ENCODE peak calls at places on chromosomes 12 and 14, in five cellular contexts. J is CD8-positive, alpha-beta memory T cell; U is cardiac muscle cell; P is ovary; V is sigmoid colon. Q is an unnamed sample. For H3K4me1, the result is how much of the 10 kb centered on the place peaks cover.

GRCh38 chr12:5432011-5432400 is at the start of gene NTF3:
- DNase-seq in J (no peak), U (peak), P (peak), V (no peak), Q (peak)

GRCh38 chr12:91620949-91621348 is 438.3 kb upstream of the DCN start:
- DNase-seq in J (no peak), U (peak), P (no peak), V (no peak), Q (no peak)

GRCh38 chr14:92578511-92578910 is 64.9 kb downstream of the RIN3 start:
- DNase-seq in J (no peak), U (no peak), P (no peak), V (no peak), Q (no peak)

GRCh38 chr14:98259881-98260280 is 1012.1 kb downstream of the BCL11B start:
- DNase-seq in J (no peak), U (no peak), P (no peak), V (no peak), Q (no peak)

GRCh38 chr12:119589087-119589486 is 4.5 kb upstream of the TMEM233 start:
- DNase-seq in J (no peak), U (no peak), P (no peak), V (no peak), Q (no peak)

GRCh38 chr14:31895206-31895605 is 181.9 kb upstream of the ARHGAP5 start:
- DNase-seq in J (no peak), U (no peak), P (no peak), V (no peak), Q (no peak)

GRCh38 chr12:857611-858010 is 91.9 kb downstream of the RAD52 start:
- DNase-seq in J (no peak), U (no peak), P (no peak), V (no peak), Q (no peak)

GRCh38 chr12:39199371-39199770 is 243.5 kb downstream of the KIF21A start:
- DNase-seq in J (no peak), U (no peak), P (no peak), V (no peak), Q (no peak)

GRCh38 chr14:102781063-102781462 is 3.8 kb downstream of the TRAF3 start:
- DNase-seq in J (no peak), U (no peak), P (no peak), V (no peak), Q (no peak)

GRCh38 chr14:65613251-65613650 is 200.7 kb downstream of the FUT8 start:
- DNase-seq in J (no peak), U (no peak), P (no peak), V (no peak), Q (no peak)

GRCh38 chr12:57899010-57899662 is 42.2 kb upstream of the ATP23 start:
- DNase-seq in J (peak), U (no peak), P (peak), V (peak), Q (peak)

GRCh38 chr12:111163422-111163821 is 205.5 kb downstream of the PHETA1 start:
- DNase-seq in J (no peak), U (no peak), P (no peak), V (no peak), Q (no peak)

GRCh38 chr12:130620756-130621155 is 95.3 kb downstream of the RIMBP2 start:
- DNase-seq in J (no peak), U (no peak), P (no peak), V (peak), Q (no peak)

GRCh38 chr12:83841620-83842019 is 1071.0 kb downstream of the SLC6A15 start:
- DNase-seq in J (no peak), U (no peak), P (no peak), V (no peak), Q (no peak)

GRCh38 chr12:91896725-91897515 is 248.7 kb downstream of the BTG1 start:
- DNase-seq in J (no peak), U (no peak), P (no peak), V (peak), Q (peak)

GRCh38 chr14:55028066-55028465 is 1.0 kb downstream of the SOCS4 start:
- DNase-seq in J (no peak), U (peak), P (no peak), V (no peak), Q (no peak)

GRCh38 chr12:66648336-66648735 is 30.5 kb downstream of the GRIP1 start:
- DNase-seq in J (no peak), U (no peak), P (no peak), V (no peak), Q (no peak)

GRCh38 chr12:45909041-45909713 is 81.2 kb downstream of the SCAF11 start:
- DNase-seq in J (no peak), U (no peak), P (no peak), V (no peak), Q (no peak)

GRCh38 chr12:15928345-15928744 is 17.2 kb downstream of the DERA start:
- DNase-seq in J (no peak), U (no peak), P (no peak), V (no peak), Q (no peak)

GRCh38 chr12:120406080-120406479 is 31.8 kb upstream of the COX6A1 start:
- DNase-seq in J (no peak), U (no peak), P (no peak), V (no peak), Q (no peak)

GRCh38 chr12:121697093-121697698 is 15.4 kb upstream of the TMEM120B start:
- DNase-seq in J (peak), U (peak), P (no peak), V (no peak), Q (no peak)

GRCh38 chr14:31207287-31207745 is 277 bp downstream of the HECTD1 start:
- DNase-seq in J (no peak), U (no peak), P (no peak), V (no peak), Q (no peak)

GRCh38 chr14:71089974-71090373 is 182.7 kb downstream of the PCNX1 start:
- DNase-seq in J (no peak), U (no peak), P (no peak), V (no peak), Q (no peak)

GRCh38 chr14:93956514-93957332 is 19.6 kb downstream of the ASB2 start:
- DNase-seq in J (no peak), U (peak), P (no peak), V (no peak), Q (no peak)

GRCh38 chr12:125892276-125892675 is 827.0 kb downstream of the AACS start:
- DNase-seq in J (no peak), U (no peak), P (no peak), V (no peak), Q (no peak)

GRCh38 chr14:78974691-78975090 is 804.5 kb downstream of the NRXN3 start:
- DNase-seq in J (no peak), U (no peak), P (no peak), V (no peak), Q (no peak)

GRCh38 chr14:103889313-103890051 is 38.8 kb upstream of the TDRD9 start:
- DNase-seq in J (no peak), U (no peak), P (no peak), V (no peak), Q (no peak)

GRCh38 chr12:89237763-89238162 is 114.5 kb downstream of the DUSP6 start:
- DNase-seq in J (no peak), U (no peak), P (no peak), V (no peak), Q (no peak)

GRCh38 chr14:97290065-97290464 is 492.9 kb downstream of the VRK1 start:
- DNase-seq in J (no peak), U (no peak), P (no peak), V (no peak), Q (no peak)

GRCh38 chr14:69154779-69155178 is 1.9 kb upstream of the DCAF5 start:
- DNase-seq in J (no peak), U (peak), P (peak), V (no peak), Q (no peak)

GRCh38 chr14:56659964-56660551 is 80.5 kb downstream of the TMEM260 start:
- DNase-seq in J (no peak), U (peak), P (no peak), V (no peak), Q (no peak)

GRCh38 chr14:52879958-52880357 is 70.9 kb downstream of the FERMT2 start:
- DNase-seq in J (no peak), U (no peak), P (no peak), V (no peak), Q (no peak)

GRCh38 chr12:48988030-48988649 is 10.0 kb downstream of the WNT1 start:
- DNase-seq in J (peak), U (peak), P (no peak), V (no peak), Q (peak)

GRCh38 chr14:99750746-99751450 is 42.3 kb upstream of the EML1 start:
- DNase-seq in J (no peak), U (no peak), P (no peak), V (no peak), Q (peak)
- H3K4me1 ChIP-seq in J (under half), U (under half), P (under half), V (half or more), Q (under half)

GRCh38 chr12:12804432-12804886 is 8.7 kb upstream of the DDX47 start:
- DNase-seq in J (no peak), U (no peak), P (no peak), V (no peak), Q (no peak)
- H3K4me1 ChIP-seq in J (under half), U (under half), P (under half), V (under half), Q (under half)

GRCh38 chr12:116161588-116161987 is 115.9 kb downstream of the MED13L start:
- DNase-seq in J (no peak), U (no peak), P (no peak), V (no peak), Q (no peak)
- H3K4me1 ChIP-seq in J (under half), U (half or more), P (under half), V (half or more), Q (under half)

DNA sequence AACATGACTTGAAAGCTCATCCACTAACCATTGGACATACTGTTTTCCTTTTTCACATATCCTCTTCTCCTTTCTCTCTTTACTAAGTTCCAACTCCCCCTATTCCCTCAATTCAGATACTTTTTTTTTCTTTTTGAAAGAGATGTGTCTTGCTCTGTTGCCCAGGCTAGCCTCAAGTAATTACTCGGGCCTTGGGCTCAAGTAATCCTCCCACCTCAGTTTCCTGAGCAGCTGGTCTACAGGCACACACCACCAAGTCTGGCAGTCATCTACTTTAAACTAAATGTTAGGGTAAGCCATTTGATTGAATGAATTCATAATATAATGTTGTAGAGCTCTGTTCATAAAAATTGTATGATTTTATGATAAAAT is 15.5 kb downstream of the LEMD3 start:
- DNase-seq in J (no peak), U (no peak), P (no peak), V (no peak), Q (no peak)
- H3K4me1 ChIP-seq in J (under half), U (under half), P (under half), V (under half), Q (under half)

GRCh38 chr12:64894827-64895475 is 70.5 kb downstream of the TBC1D30 start:
- DNase-seq in J (no peak), U (no peak), P (no peak), V (no peak), Q (no peak)

GRCh38 chr12:64895541-64895940 is 71.1 kb downstream of the TBC1D30 start:
- DNase-seq in J (no peak), U (no peak), P (no peak), V (no peak), Q (no peak)

GRCh38 chr12:64903738-64904137 is 79.3 kb downstream of the TBC1D30 start:
- DNase-seq in J (no peak), U (no peak), P (no peak), V (no peak), Q (no peak)

GRCh38 chr12:64900540-64900939 is 76.1 kb downstream of the TBC1D30 start:
- DNase-seq in J (no peak), U (no peak), P (no peak), V (no peak), Q (no peak)
- H3K4me1 ChIP-seq in J (under half), U (under half), P (under half), V (under half), Q (under half)

GRCh38 chr14:19917243-19917642 is 3.2 kb upstream of the OR4K5 start:
- DNase-seq in J (no peak), U (no peak), P (no peak), V (no peak), Q (no peak)
- H3K4me1 ChIP-seq in J (under half), U (under half), P (under half), V (under half), Q (under half)

GRCh38 chr14:73945159-73945670 is 4.7 kb downstream of the FAM161B start:
- DNase-seq in J (no peak), U (no peak), P (no peak), V (no peak), Q (no peak)

GRCh38 chr14:73944432-73945158 is 5.3 kb downstream of the FAM161B start:
- DNase-seq in J (no peak), U (no peak), P (no peak), V (no peak), Q (no peak)

GRCh38 chr14:73953731-73954130 is 3.6 kb downstream of the COQ6 start:
- DNase-seq in J (no peak), U (no peak), P (no peak), V (no peak), Q (no peak)

GRCh38 chr14:73955674-73956073 is 5.6 kb downstream of the COQ6 start:
- DNase-seq in J (no peak), U (no peak), P (no peak), V (no peak), Q (no peak)

GRCh38 chr14:73949752-73950734 is at the start of the genes COQ6 and FAM161B:
- DNase-seq in J (peak), U (peak), P (peak), V (peak), Q (peak)
- H3K4me1 ChIP-seq in J (under half), U (under half), P (under half), V (under half), Q (under half)